ENCODE peak calls at places on chromosomes 2 and 18, in four cellular contexts. One of them, this sample, is unnamed.

GRCh38 chr18:36752929-36753865 is 75.6 kb downstream of the TPGS2 start:
- DNase-seq in ELF-1: no peak
- DNase-seq in amniotic stem cell: no peak
- DNase-seq in lung: no peak
- DNase-seq in this sample: no peak

GRCh38 chr2:102122909-102123308 is 19.6 kb upstream of the IL1R1 start:
- DNase-seq in ELF-1: no peak
- DNase-seq in amniotic stem cell: no peak
- DNase-seq in lung: no peak
- DNase-seq in this sample: no peak

GRCh38 chr2:201532686-201533304 is 81.3 kb downstream of the STRADB start:
- DNase-seq in lung: no peak
- DNase-seq in amniotic stem cell: peak; percentile 52
- DNase-seq in ELF-1: no peak
- DNase-seq in this sample: no peak

GRCh38 chr2:203400805-203401585 is 72.8 kb downstream of the ABI2 start:
- DNase-seq in amniotic stem cell: no peak
- DNase-seq in ELF-1: no peak
- DNase-seq in lung: no peak
- DNase-seq in this sample: no peak

GRCh38 chr18:46253498-46253897 is 149.3 kb downstream of the HAUS1 start:
- DNase-seq in ELF-1: no peak
- DNase-seq in amniotic stem cell: no peak
- DNase-seq in lung: no peak
- DNase-seq in this sample: no peak

GRCh38 chr18:36655894-36656293 is 172.9 kb downstream of the TPGS2 start:
- DNase-seq in amniotic stem cell: no peak
- DNase-seq in ELF-1: no peak
- DNase-seq in lung: no peak
- DNase-seq in this sample: no peak

GRCh38 chr2:37833420-37833819 is 91.7 kb upstream of the RMDN2 start:
- DNase-seq in lung: no peak
- DNase-seq in ELF-1: no peak
- DNase-seq in amniotic stem cell: no peak
- DNase-seq in this sample: no peak

GRCh38 chr2:223797073-223797472 is 40.3 kb downstream of the AP1S3 start:
- DNase-seq in amniotic stem cell: no peak
- DNase-seq in ELF-1: no peak
- DNase-seq in lung: no peak
- DNase-seq in this sample: no peak

GRCh38 chr2:11397046-11397445 is 52.6 kb upstream of the ROCK2 start:
- DNase-seq in amniotic stem cell: no peak
- DNase-seq in ELF-1: no peak
- DNase-seq in lung: peak; percentile 64
- DNase-seq in this sample: no peak

GRCh38 chr2:30653847-30654246 is 153.4 kb downstream of the CAPN13 start:
- DNase-seq in amniotic stem cell: no peak
- DNase-seq in lung: peak; percentile 11
- DNase-seq in ELF-1: no peak
- DNase-seq in this sample: no peak

GRCh38 chr2:191636235-191636543 is 41.7 kb upstream of the NABP1 start:
- DNase-seq in ELF-1: no peak
- DNase-seq in lung: no peak
- DNase-seq in amniotic stem cell: no peak
- DNase-seq in this sample: no peak

GRCh38 chr2:102505290-102505689 is 32.3 kb downstream of the SLC9A4 start:
- DNase-seq in amniotic stem cell: no peak
- DNase-seq in ELF-1: peak; percentile 27
- DNase-seq in lung: peak; percentile 32
- DNase-seq in this sample: peak; percentile 12

GRCh38 chr2:13201924-13202323 is 485.2 kb downstream of the TRIB2 start:
- DNase-seq in ELF-1: no peak
- DNase-seq in amniotic stem cell: no peak
- DNase-seq in lung: no peak
- DNase-seq in this sample: peak; percentile 13

GRCh38 chr2:9655441-9656269 is 24.9 kb upstream of the YWHAQ start:
- DNase-seq in amniotic stem cell: peak; percentile 87
- DNase-seq in lung: no peak
- DNase-seq in ELF-1: no peak
- DNase-seq in this sample: no peak